ENCODE peak calls at places on chromosomes 5 and 9, in eight cellular contexts. J is NCI-H2081; N is B cell; O is CD8-positive, alpha-beta memory T cell; D is Panc1; G is HFF-Myc; M is hippocampal formation; Q is nephron progenitor cell. Y is an unnamed sample.

GRCh38 chr5:153523196-153523595 is 32.7 kb downstream of the GRIA1 start:
- DNase-seq in J (no peak), N (no peak), O (no peak), D (no peak), G (no peak), M (no peak), Q (no peak), Y (no peak)

GRCh38 chr9:111910428-111910827 is 13.8 kb downstream of the UGCG start:
- DNase-seq in J (no peak), N (no peak), O (no peak), D (no peak), G (no peak), M (no peak), Q (no peak), Y (no peak)

GRCh38 chr9:83154821-83155220 is 91.9 kb upstream of the RASEF start:
- DNase-seq in J (no peak), N (no peak), O (no peak), D (no peak), G (no peak), M (no peak), Q (no peak), Y (no peak)

GRCh38 chr5:50727149-50727496 is 60.7 kb downstream of the PARP8 start:
- DNase-seq in J (no peak), N (no peak), O (no peak), D (no peak), G (no peak), M (no peak), Q (no peak), Y (no peak)

GRCh38 chr5:38596997-38597396 is 40.6 kb upstream of the LIFR start:
- DNase-seq in J (no peak), N (no peak), O (no peak), D (no peak), G (no peak), M (no peak), Q (no peak), Y (no peak)

GRCh38 chr5:181181650-181182565 is 23.1 kb downstream of the TRIM7 start:
- DNase-seq in J (no peak), N (peak; percentile 64), O (peak; percentile 75), D (no peak), G (no peak), M (no peak), Q (peak; percentile 66), Y (peak; percentile 59)

GRCh38 chr9:135796784-135797462 is 94.9 kb downstream of the KCNT1 start:
- DNase-seq in J (no peak), N (no peak), O (no peak), D (no peak), G (no peak), M (no peak), Q (no peak), Y (no peak)

GRCh38 chr5:181160144-181160754 is 12.9 kb downstream of the OR2V2 start:
- DNase-seq in J (peak; percentile 43), N (peak; percentile 80), O (peak; percentile 75), D (no peak), G (no peak), M (peak; percentile 17), Q (peak; percentile 52), Y (peak; percentile 76)

GRCh38 chr9:79976501-79977444 is 405.0 kb downstream of the TLE4 start:
- DNase-seq in J (peak; percentile 88), N (no peak), O (no peak), D (no peak), G (no peak), M (no peak), Q (peak; percentile 31), Y (no peak)

GRCh38 chr9:87891754-87892153 is 9.1 kb downstream of the SPATA31E1 start:
- DNase-seq in J (no peak), N (no peak), O (no peak), D (no peak), G (no peak), M (no peak), Q (no peak), Y (no peak)

GRCh38 chr9:133369923-133370322 is 5.9 kb downstream of the SURF4 start:
- DNase-seq in J (no peak), N (no peak), O (peak; percentile 35), D (no peak), G (no peak), M (no peak), Q (no peak), Y (no peak)

GRCh38 chr5:163586431-163587033 is 81.1 kb downstream of the MAT2B start:
- DNase-seq in J (no peak), N (no peak), O (no peak), D (no peak), G (no peak), M (no peak), Q (no peak), Y (no peak)